ENCODE peak calls at places on chromosomes 6 and 20, in nine cellular contexts. One of them, this sample, is unnamed.

GRCh38 chr20:36820928-36821327 is 47.4 kb upstream of the DSN1 start:
- DNase-seq in HuH-7: no peak
- DNase-seq in stromal cell of bone marrow: no peak
- DNase-seq in AG10803: no peak
- DNase-seq in mesothelial cell of epicardium: no peak
- DNase-seq in non-pigmented ciliary epithelial cell: no peak
- DNase-seq in type B pancreatic cell: no peak
- DNase-seq in natural killer cell: no peak
- DNase-seq in stimulated activated CD4-positive, alpha-beta T cell treated with anti-CD3 and anti-CD28 coated beads, Interleukin-1b, Interleukin-23, amount 100 ng/mL, for 48 hours: no peak
- DNase-seq in this sample: no peak

GRCh38 chr6:152723398-152723797 is 25.7 kb downstream of the MYCT1 start:
- DNase-seq in HuH-7: no peak
- DNase-seq in stromal cell of bone marrow: peak
- DNase-seq in AG10803: peak
- DNase-seq in mesothelial cell of epicardium: no peak
- DNase-seq in non-pigmented ciliary epithelial cell: peak
- DNase-seq in type B pancreatic cell: no peak
- DNase-seq in natural killer cell: no peak
- DNase-seq in stimulated activated CD4-positive, alpha-beta T cell treated with anti-CD3 and anti-CD28 coated beads, Interleukin-1b, Interleukin-23, amount 100 ng/mL, for 48 hours: no peak
- DNase-seq in this sample: no peak

GRCh38 chr6:166046232-166046631 is 121.4 kb downstream of the TBXT start:
- DNase-seq in HuH-7: no peak
- DNase-seq in stromal cell of bone marrow: peak
- DNase-seq in AG10803: peak
- DNase-seq in mesothelial cell of epicardium: no peak
- DNase-seq in non-pigmented ciliary epithelial cell: peak
- DNase-seq in type B pancreatic cell: no peak
- DNase-seq in natural killer cell: no peak
- DNase-seq in stimulated activated CD4-positive, alpha-beta T cell treated with anti-CD3 and anti-CD28 coated beads, Interleukin-1b, Interleukin-23, amount 100 ng/mL, for 48 hours: no peak
- DNase-seq in this sample: no peak

GRCh38 chr6:150987371-150987828 is 121.9 kb downstream of the MTHFD1L start:
- DNase-seq in HuH-7: no peak
- DNase-seq in stromal cell of bone marrow: no peak
- DNase-seq in AG10803: no peak
- DNase-seq in mesothelial cell of epicardium: no peak
- DNase-seq in non-pigmented ciliary epithelial cell: no peak
- DNase-seq in type B pancreatic cell: no peak
- DNase-seq in natural killer cell: no peak
- DNase-seq in stimulated activated CD4-positive, alpha-beta T cell treated with anti-CD3 and anti-CD28 coated beads, Interleukin-1b, Interleukin-23, amount 100 ng/mL, for 48 hours: peak
- DNase-seq in this sample: no peak

GRCh38 chr20:9515761-9516657 is 1.6 kb downstream of the LAMP5 start:
- DNase-seq in HuH-7: no peak
- DNase-seq in stromal cell of bone marrow: no peak
- DNase-seq in AG10803: peak
- DNase-seq in mesothelial cell of epicardium: no peak
- DNase-seq in non-pigmented ciliary epithelial cell: no peak
- DNase-seq in type B pancreatic cell: no peak
- DNase-seq in natural killer cell: no peak
- DNase-seq in stimulated activated CD4-positive, alpha-beta T cell treated with anti-CD3 and anti-CD28 coated beads, Interleukin-1b, Interleukin-23, amount 100 ng/mL, for 48 hours: no peak
- DNase-seq in this sample: no peak

GRCh38 chr6:44477293-44477894 is 89.9 kb downstream of the CDC5L start:
- DNase-seq in HuH-7: no peak
- DNase-seq in stromal cell of bone marrow: no peak
- DNase-seq in AG10803: no peak
- DNase-seq in mesothelial cell of epicardium: no peak
- DNase-seq in non-pigmented ciliary epithelial cell: no peak
- DNase-seq in type B pancreatic cell: no peak
- DNase-seq in natural killer cell: no peak
- DNase-seq in stimulated activated CD4-positive, alpha-beta T cell treated with anti-CD3 and anti-CD28 coated beads, Interleukin-1b, Interleukin-23, amount 100 ng/mL, for 48 hours: no peak
- DNase-seq in this sample: no peak

GRCh38 chr20:19241440-19241839 is 29.0 kb downstream of the SLC24A3 start:
- DNase-seq in HuH-7: no peak
- DNase-seq in stromal cell of bone marrow: no peak
- DNase-seq in AG10803: no peak
- DNase-seq in mesothelial cell of epicardium: no peak
- DNase-seq in non-pigmented ciliary epithelial cell: no peak
- DNase-seq in type B pancreatic cell: no peak
- DNase-seq in natural killer cell: no peak
- DNase-seq in stimulated activated CD4-positive, alpha-beta T cell treated with anti-CD3 and anti-CD28 coated beads, Interleukin-1b, Interleukin-23, amount 100 ng/mL, for 48 hours: no peak
- DNase-seq in this sample: no peak

GRCh38 chr6:33725222-33725621 is 13.7 kb upstream of the UQCC2 start:
- DNase-seq in HuH-7: no peak
- DNase-seq in stromal cell of bone marrow: no peak
- DNase-seq in AG10803: no peak
- DNase-seq in mesothelial cell of epicardium: no peak
- DNase-seq in non-pigmented ciliary epithelial cell: no peak
- DNase-seq in type B pancreatic cell: no peak
- DNase-seq in natural killer cell: no peak
- DNase-seq in stimulated activated CD4-positive, alpha-beta T cell treated with anti-CD3 and anti-CD28 coated beads, Interleukin-1b, Interleukin-23, amount 100 ng/mL, for 48 hours: no peak
- DNase-seq in this sample: no peak

GRCh38 chr6:116229287-116229913 is 24.5 kb downstream of the TSPYL4 start:
- DNase-seq in HuH-7: no peak
- DNase-seq in stromal cell of bone marrow: peak
- DNase-seq in AG10803: peak
- DNase-seq in mesothelial cell of epicardium: no peak
- DNase-seq in non-pigmented ciliary epithelial cell: no peak
- DNase-seq in type B pancreatic cell: no peak
- DNase-seq in natural killer cell: no peak
- DNase-seq in stimulated activated CD4-positive, alpha-beta T cell treated with anti-CD3 and anti-CD28 coated beads, Interleukin-1b, Interleukin-23, amount 100 ng/mL, for 48 hours: peak
- DNase-seq in this sample: peak

GRCh38 chr20:63210011-63210605 is 5.8 kb downstream of the YTHDF1 start:
- DNase-seq in HuH-7: no peak
- DNase-seq in stromal cell of bone marrow: no peak
- DNase-seq in AG10803: no peak
- DNase-seq in mesothelial cell of epicardium: no peak
- DNase-seq in non-pigmented ciliary epithelial cell: no peak
- DNase-seq in type B pancreatic cell: no peak
- DNase-seq in natural killer cell: no peak
- DNase-seq in stimulated activated CD4-positive, alpha-beta T cell treated with anti-CD3 and anti-CD28 coated beads, Interleukin-1b, Interleukin-23, amount 100 ng/mL, for 48 hours: no peak
- DNase-seq in this sample: no peak

GRCh38 chr6:17013701-17014100 is 88.1 kb upstream of the STMND1 start:
- DNase-seq in HuH-7: no peak
- DNase-seq in stromal cell of bone marrow: peak
- DNase-seq in AG10803: peak
- DNase-seq in mesothelial cell of epicardium: no peak
- DNase-seq in non-pigmented ciliary epithelial cell: peak
- DNase-seq in type B pancreatic cell: no peak
- DNase-seq in natural killer cell: no peak
- DNase-seq in stimulated activated CD4-positive, alpha-beta T cell treated with anti-CD3 and anti-CD28 coated beads, Interleukin-1b, Interleukin-23, amount 100 ng/mL, for 48 hours: no peak
- DNase-seq in this sample: no peak

GRCh38 chr20:57126481-57127092 is 139.9 kb downstream of the BMP7 start:
- DNase-seq in HuH-7: no peak
- DNase-seq in stromal cell of bone marrow: no peak
- DNase-seq in AG10803: no peak
- DNase-seq in mesothelial cell of epicardium: no peak
- DNase-seq in non-pigmented ciliary epithelial cell: no peak
- DNase-seq in type B pancreatic cell: no peak
- DNase-seq in natural killer cell: no peak
- DNase-seq in stimulated activated CD4-positive, alpha-beta T cell treated with anti-CD3 and anti-CD28 coated beads, Interleukin-1b, Interleukin-23, amount 100 ng/mL, for 48 hours: no peak
- DNase-seq in this sample: no peak

GRCh38 chr6:39962831-39963230 is 28.6 kb upstream of the MOCS1 start:
- DNase-seq in HuH-7: no peak
- DNase-seq in stromal cell of bone marrow: no peak
- DNase-seq in AG10803: peak
- DNase-seq in mesothelial cell of epicardium: no peak
- DNase-seq in non-pigmented ciliary epithelial cell: peak
- DNase-seq in type B pancreatic cell: no peak
- DNase-seq in natural killer cell: no peak
- DNase-seq in stimulated activated CD4-positive, alpha-beta T cell treated with anti-CD3 and anti-CD28 coated beads, Interleukin-1b, Interleukin-23, amount 100 ng/mL, for 48 hours: no peak
- DNase-seq in this sample: no peak

GRCh38 chr6:29447670-29448069 is 8.6 kb downstream of the OR10C1 start:
- DNase-seq in HuH-7: no peak
- DNase-seq in stromal cell of bone marrow: no peak
- DNase-seq in AG10803: no peak
- DNase-seq in mesothelial cell of epicardium: no peak
- DNase-seq in non-pigmented ciliary epithelial cell: no peak
- DNase-seq in type B pancreatic cell: no peak
- DNase-seq in natural killer cell: no peak
- DNase-seq in stimulated activated CD4-positive, alpha-beta T cell treated with anti-CD3 and anti-CD28 coated beads, Interleukin-1b, Interleukin-23, amount 100 ng/mL, for 48 hours: no peak
- DNase-seq in this sample: no peak

GRCh38 chr6:79230149-79230548 is 4.3 kb downstream of the HMGN3 start:
- DNase-seq in HuH-7: no peak
- DNase-seq in stromal cell of bone marrow: no peak
- DNase-seq in AG10803: no peak
- DNase-seq in mesothelial cell of epicardium: no peak
- DNase-seq in non-pigmented ciliary epithelial cell: no peak
- DNase-seq in type B pancreatic cell: no peak
- DNase-seq in natural killer cell: no peak
- DNase-seq in stimulated activated CD4-positive, alpha-beta T cell treated with anti-CD3 and anti-CD28 coated beads, Interleukin-1b, Interleukin-23, amount 100 ng/mL, for 48 hours: no peak
- DNase-seq in this sample: no peak

GRCh38 chr20:4782373-4782772 is 60.7 kb downstream of the PRND start:
- DNase-seq in HuH-7: no peak
- DNase-seq in stromal cell of bone marrow: no peak
- DNase-seq in AG10803: no peak
- DNase-seq in mesothelial cell of epicardium: no peak
- DNase-seq in non-pigmented ciliary epithelial cell: no peak
- DNase-seq in type B pancreatic cell: no peak
- DNase-seq in natural killer cell: no peak
- DNase-seq in stimulated activated CD4-positive, alpha-beta T cell treated with anti-CD3 and anti-CD28 coated beads, Interleukin-1b, Interleukin-23, amount 100 ng/mL, for 48 hours: no peak
- DNase-seq in this sample: no peak

GRCh38 chr20:845967-846893 is 12.7 kb downstream of the FAM110A start:
- DNase-seq in HuH-7: no peak
- DNase-seq in stromal cell of bone marrow: no peak
- DNase-seq in AG10803: no peak
- DNase-seq in mesothelial cell of epicardium: no peak
- DNase-seq in non-pigmented ciliary epithelial cell: no peak
- DNase-seq in type B pancreatic cell: no peak
- DNase-seq in natural killer cell: no peak
- DNase-seq in stimulated activated CD4-positive, alpha-beta T cell treated with anti-CD3 and anti-CD28 coated beads, Interleukin-1b, Interleukin-23, amount 100 ng/mL, for 48 hours: no peak
- DNase-seq in this sample: no peak

GRCh38 chr20:24605937-24606455 is 136.6 kb downstream of the SYNDIG1 start:
- DNase-seq in HuH-7: no peak
- DNase-seq in stromal cell of bone marrow: no peak
- DNase-seq in AG10803: no peak
- DNase-seq in mesothelial cell of epicardium: no peak
- DNase-seq in non-pigmented ciliary epithelial cell: no peak
- DNase-seq in type B pancreatic cell: no peak
- DNase-seq in natural killer cell: no peak
- DNase-seq in stimulated activated CD4-positive, alpha-beta T cell treated with anti-CD3 and anti-CD28 coated beads, Interleukin-1b, Interleukin-23, amount 100 ng/mL, for 48 hours: no peak
- DNase-seq in this sample: peak

GRCh38 chr6:16799279-16800193 is 38.3 kb upstream of the ATXN1 start:
- DNase-seq in HuH-7: no peak
- DNase-seq in stromal cell of bone marrow: no peak
- DNase-seq in AG10803: peak
- DNase-seq in mesothelial cell of epicardium: no peak
- DNase-seq in non-pigmented ciliary epithelial cell: no peak
- DNase-seq in type B pancreatic cell: no peak
- DNase-seq in natural killer cell: no peak
- DNase-seq in stimulated activated CD4-positive, alpha-beta T cell treated with anti-CD3 and anti-CD28 coated beads, Interleukin-1b, Interleukin-23, amount 100 ng/mL, for 48 hours: no peak
- DNase-seq in this sample: no peak

GRCh38 chr20:17066955-17067354 is 159.9 kb upstream of the PCSK2 start:
- DNase-seq in HuH-7: no peak
- DNase-seq in stromal cell of bone marrow: no peak
- DNase-seq in AG10803: no peak
- DNase-seq in mesothelial cell of epicardium: no peak
- DNase-seq in non-pigmented ciliary epithelial cell: no peak
- DNase-seq in type B pancreatic cell: no peak
- DNase-seq in natural killer cell: no peak
- DNase-seq in stimulated activated CD4-positive, alpha-beta T cell treated with anti-CD3 and anti-CD28 coated beads, Interleukin-1b, Interleukin-23, amount 100 ng/mL, for 48 hours: no peak
- DNase-seq in this sample: no peak

GRCh38 chr20:18978311-18978710 is 164.7 kb downstream of the SCP2D1 start:
- DNase-seq in HuH-7: no peak
- DNase-seq in stromal cell of bone marrow: no peak
- DNase-seq in AG10803: no peak
- DNase-seq in mesothelial cell of epicardium: no peak
- DNase-seq in non-pigmented ciliary epithelial cell: no peak
- DNase-seq in type B pancreatic cell: no peak
- DNase-seq in natural killer cell: no peak
- DNase-seq in stimulated activated CD4-positive, alpha-beta T cell treated with anti-CD3 and anti-CD28 coated beads, Interleukin-1b, Interleukin-23, amount 100 ng/mL, for 48 hours: no peak
- DNase-seq in this sample: no peak

GRCh38 chr6:33822575-33823395 is 19.0 kb upstream of the MLN start:
- DNase-seq in HuH-7: peak
- DNase-seq in stromal cell of bone marrow: no peak
- DNase-seq in AG10803: no peak
- DNase-seq in mesothelial cell of epicardium: no peak
- DNase-seq in non-pigmented ciliary epithelial cell: no peak
- DNase-seq in type B pancreatic cell: no peak
- DNase-seq in natural killer cell: no peak
- DNase-seq in stimulated activated CD4-positive, alpha-beta T cell treated with anti-CD3 and anti-CD28 coated beads, Interleukin-1b, Interleukin-23, amount 100 ng/mL, for 48 hours: no peak
- DNase-seq in this sample: peak

GRCh38 chr6:90195094-90195793 is 101.4 kb downstream of the BACH2 start:
- DNase-seq in HuH-7: no peak
- DNase-seq in stromal cell of bone marrow: no peak
- DNase-seq in AG10803: no peak
- DNase-seq in mesothelial cell of epicardium: no peak
- DNase-seq in non-pigmented ciliary epithelial cell: no peak
- DNase-seq in type B pancreatic cell: no peak
- DNase-seq in natural killer cell: no peak
- DNase-seq in stimulated activated CD4-positive, alpha-beta T cell treated with anti-CD3 and anti-CD28 coated beads, Interleukin-1b, Interleukin-23, amount 100 ng/mL, for 48 hours: no peak
- DNase-seq in this sample: no peak

GRCh38 chr6:44567406-44567805 is 179.9 kb downstream of the CDC5L start:
- DNase-seq in HuH-7: no peak
- DNase-seq in stromal cell of bone marrow: no peak
- DNase-seq in AG10803: no peak
- DNase-seq in mesothelial cell of epicardium: no peak
- DNase-seq in non-pigmented ciliary epithelial cell: no peak
- DNase-seq in type B pancreatic cell: no peak
- DNase-seq in natural killer cell: no peak
- DNase-seq in stimulated activated CD4-positive, alpha-beta T cell treated with anti-CD3 and anti-CD28 coated beads, Interleukin-1b, Interleukin-23, amount 100 ng/mL, for 48 hours: no peak
- DNase-seq in this sample: no peak

GRCh38 chr6:16199792-16200191 is 38.6 kb upstream of the GMPR start:
- DNase-seq in HuH-7: no peak
- DNase-seq in stromal cell of bone marrow: no peak
- DNase-seq in AG10803: no peak
- DNase-seq in mesothelial cell of epicardium: no peak
- DNase-seq in non-pigmented ciliary epithelial cell: no peak
- DNase-seq in type B pancreatic cell: no peak
- DNase-seq in natural killer cell: no peak
- DNase-seq in stimulated activated CD4-positive, alpha-beta T cell treated with anti-CD3 and anti-CD28 coated beads, Interleukin-1b, Interleukin-23, amount 100 ng/mL, for 48 hours: no peak
- DNase-seq in this sample: no peak

GRCh38 chr6:18314317-18314997 is 50.1 kb upstream of the DEK start:
- DNase-seq in HuH-7: no peak
- DNase-seq in stromal cell of bone marrow: no peak
- DNase-seq in AG10803: no peak
- DNase-seq in mesothelial cell of epicardium: no peak
- DNase-seq in non-pigmented ciliary epithelial cell: no peak
- DNase-seq in type B pancreatic cell: no peak
- DNase-seq in natural killer cell: no peak
- DNase-seq in stimulated activated CD4-positive, alpha-beta T cell treated with anti-CD3 and anti-CD28 coated beads, Interleukin-1b, Interleukin-23, amount 100 ng/mL, for 48 hours: no peak
- DNase-seq in this sample: no peak

GRCh38 chr6:75188221-75188620 is 17.6 kb downstream of the COL12A1 start:
- DNase-seq in HuH-7: no peak
- DNase-seq in stromal cell of bone marrow: no peak
- DNase-seq in AG10803: no peak
- DNase-seq in mesothelial cell of epicardium: no peak
- DNase-seq in non-pigmented ciliary epithelial cell: no peak
- DNase-seq in type B pancreatic cell: no peak
- DNase-seq in natural killer cell: no peak
- DNase-seq in stimulated activated CD4-positive, alpha-beta T cell treated with anti-CD3 and anti-CD28 coated beads, Interleukin-1b, Interleukin-23, amount 100 ng/mL, for 48 hours: no peak
- DNase-seq in this sample: no peak

GRCh38 chr6:53391170-53391569 is 42.4 kb upstream of the ELOVL5 start:
- DNase-seq in HuH-7: no peak
- DNase-seq in stromal cell of bone marrow: no peak
- DNase-seq in AG10803: no peak
- DNase-seq in mesothelial cell of epicardium: no peak
- DNase-seq in non-pigmented ciliary epithelial cell: no peak
- DNase-seq in type B pancreatic cell: no peak
- DNase-seq in natural killer cell: no peak
- DNase-seq in stimulated activated CD4-positive, alpha-beta T cell treated with anti-CD3 and anti-CD28 coated beads, Interleukin-1b, Interleukin-23, amount 100 ng/mL, for 48 hours: no peak
- DNase-seq in this sample: no peak

GRCh38 chr6:53956068-53956711 is 155.1 kb upstream of the MLIP start:
- DNase-seq in HuH-7: peak
- DNase-seq in stromal cell of bone marrow: peak
- DNase-seq in AG10803: peak
- DNase-seq in mesothelial cell of epicardium: no peak
- DNase-seq in non-pigmented ciliary epithelial cell: peak
- DNase-seq in type B pancreatic cell: no peak
- DNase-seq in natural killer cell: no peak
- DNase-seq in stimulated activated CD4-positive, alpha-beta T cell treated with anti-CD3 and anti-CD28 coated beads, Interleukin-1b, Interleukin-23, amount 100 ng/mL, for 48 hours: no peak
- DNase-seq in this sample: peak

GRCh38 chr6:108589244-108589730 is 28.6 kb downstream of the FOXO3 start:
- DNase-seq in HuH-7: no peak
- DNase-seq in stromal cell of bone marrow: no peak
- DNase-seq in AG10803: peak
- DNase-seq in mesothelial cell of epicardium: no peak
- DNase-seq in non-pigmented ciliary epithelial cell: no peak
- DNase-seq in type B pancreatic cell: no peak
- DNase-seq in natural killer cell: no peak
- DNase-seq in stimulated activated CD4-positive, alpha-beta T cell treated with anti-CD3 and anti-CD28 coated beads, Interleukin-1b, Interleukin-23, amount 100 ng/mL, for 48 hours: no peak
- DNase-seq in this sample: no peak

GRCh38 chr6:7758456-7758855 is 32.6 kb downstream of the BMP6 start:
- DNase-seq in HuH-7: no peak
- DNase-seq in stromal cell of bone marrow: peak
- DNase-seq in AG10803: peak
- DNase-seq in mesothelial cell of epicardium: no peak
- DNase-seq in non-pigmented ciliary epithelial cell: peak
- DNase-seq in type B pancreatic cell: no peak
- DNase-seq in natural killer cell: no peak
- DNase-seq in stimulated activated CD4-positive, alpha-beta T cell treated with anti-CD3 and anti-CD28 coated beads, Interleukin-1b, Interleukin-23, amount 100 ng/mL, for 48 hours: no peak
- DNase-seq in this sample: no peak